ENCODE peak calls at places on chromosome 9, in four cellular contexts. One of them, this sample, is unnamed.

GRCh38 chr9:133674091-133674490 is 37.9 kb downstream of the DBH start:
- DNase-seq in stimulated activated CD8-positive, alpha-beta memory T cell treated with anti-CD3 and anti-CD28 coated beads, Interleukin-15, amount 100 ng/mL, for 1 hour: no peak
- DNase-seq in naive thymus-derived CD8-positive, alpha-beta T cell: no peak
- DNase-seq in stromal cell of bone marrow: no peak
- DNase-seq in this sample: no peak

GRCh38 chr9:119974026-119974425 is 604.8 kb upstream of the BRINP1 start:
- DNase-seq in naive thymus-derived CD8-positive, alpha-beta T cell: no peak
- DNase-seq in stromal cell of bone marrow: peak; percentile 60
- DNase-seq in stimulated activated CD8-positive, alpha-beta memory T cell treated with anti-CD3 and anti-CD28 coated beads, Interleukin-15, amount 100 ng/mL, for 1 hour: no peak
- DNase-seq in this sample: peak; percentile 60

GRCh38 chr9:98375138-98375726 is 119.8 kb upstream of the TBC1D2 start:
- DNase-seq in stimulated activated CD8-positive, alpha-beta memory T cell treated with anti-CD3 and anti-CD28 coated beads, Interleukin-15, amount 100 ng/mL, for 1 hour: no peak
- DNase-seq in stromal cell of bone marrow: peak; percentile 52
- DNase-seq in naive thymus-derived CD8-positive, alpha-beta T cell: no peak
- DNase-seq in this sample: peak; percentile 23

GRCh38 chr9:117763314-117763713 is 59.1 kb downstream of the TLR4 start:
- DNase-seq in stromal cell of bone marrow: peak; percentile 36
- DNase-seq in naive thymus-derived CD8-positive, alpha-beta T cell: no peak
- DNase-seq in stimulated activated CD8-positive, alpha-beta memory T cell treated with anti-CD3 and anti-CD28 coated beads, Interleukin-15, amount 100 ng/mL, for 1 hour: no peak
- DNase-seq in this sample: peak; percentile 23

GRCh38 chr9:35842020-35842745 is 13.2 kb downstream of the TMEM8B start:
- DNase-seq in stimulated activated CD8-positive, alpha-beta memory T cell treated with anti-CD3 and anti-CD28 coated beads, Interleukin-15, amount 100 ng/mL, for 1 hour: no peak
- DNase-seq in stromal cell of bone marrow: no peak
- DNase-seq in naive thymus-derived CD8-positive, alpha-beta T cell: no peak
- DNase-seq in this sample: no peak

GRCh38 chr9:134210908-134211810 is 46.8 kb upstream of the RNU6ATAC start:
- DNase-seq in naive thymus-derived CD8-positive, alpha-beta T cell: no peak
- DNase-seq in stromal cell of bone marrow: peak; percentile 20
- DNase-seq in stimulated activated CD8-positive, alpha-beta memory T cell treated with anti-CD3 and anti-CD28 coated beads, Interleukin-15, amount 100 ng/mL, for 1 hour: no peak
- DNase-seq in this sample: peak; percentile 32

GRCh38 chr9:94805585-94805984 is 79.1 kb downstream of the AOPEP start:
- DNase-seq in stromal cell of bone marrow: peak; percentile 61
- DNase-seq in naive thymus-derived CD8-positive, alpha-beta T cell: no peak
- DNase-seq in stimulated activated CD8-positive, alpha-beta memory T cell treated with anti-CD3 and anti-CD28 coated beads, Interleukin-15, amount 100 ng/mL, for 1 hour: no peak
- DNase-seq in this sample: peak; percentile 69

GRCh38 chr9:128091144-128091543 is 23.1 kb downstream of the SLC25A25 start:
- DNase-seq in stimulated activated CD8-positive, alpha-beta memory T cell treated with anti-CD3 and anti-CD28 coated beads, Interleukin-15, amount 100 ng/mL, for 1 hour: no peak
- DNase-seq in stromal cell of bone marrow: peak; percentile 88
- DNase-seq in naive thymus-derived CD8-positive, alpha-beta T cell: no peak
- DNase-seq in this sample: no peak

GRCh38 chr9:121601234-121601633 is 50.2 kb upstream of the DAB2IP start:
- DNase-seq in stimulated activated CD8-positive, alpha-beta memory T cell treated with anti-CD3 and anti-CD28 coated beads, Interleukin-15, amount 100 ng/mL, for 1 hour: no peak
- DNase-seq in naive thymus-derived CD8-positive, alpha-beta T cell: no peak
- DNase-seq in stromal cell of bone marrow: no peak
- DNase-seq in this sample: no peak

GRCh38 chr9:133717113-133718031 is 20.8 kb downstream of the SARDH start:
- DNase-seq in stimulated activated CD8-positive, alpha-beta memory T cell treated with anti-CD3 and anti-CD28 coated beads, Interleukin-15, amount 100 ng/mL, for 1 hour: no peak
- DNase-seq in naive thymus-derived CD8-positive, alpha-beta T cell: no peak
- DNase-seq in stromal cell of bone marrow: no peak
- DNase-seq in this sample: no peak

This sample was measured in MG63.